ENCODE peak calls at places on chromosomes 13 and 19, in five cellular contexts. A is GM23338, V is endothelial cell of umbilical vein, D is breast epithelium, Q is transverse colon. Y is an unnamed sample. For H3K27me3, the result is how much of the 10 kb centered on the place peaks cover.

GRCh38 chr13:20997301-20998061 is 63.9 kb downstream of the LATS2 start:
- DNase-seq in D (no peak), V (peak), Q (no peak), A (peak), Y (no peak)

GRCh38 chr13:113979791-113980471 is 6.1 kb upstream of the C13orf46 start:
- DNase-seq in D (no peak), Q (no peak), A (no peak), V (no peak), Y (peak)

GRCh38 chr13:36086117-36086516 is 45.1 kb downstream of the DCLK1 start:
- DNase-seq in Q (no peak), A (peak), D (no peak), V (no peak), Y (no peak)

GRCh38 chr13:38693168-38693567 is 6.3 kb downstream of the FREM2 start:
- DNase-seq in D (no peak), V (no peak), Q (no peak), A (no peak), Y (no peak)

GRCh38 chr13:40394304-40394983 is 272.0 kb downstream of the FOXO1 start:
- DNase-seq in A (no peak), D (no peak), V (peak), Q (no peak), Y (no peak)

GRCh38 chr13:66875264-66875663 is 354.9 kb downstream of the PCDH9 start:
- DNase-seq in Q (no peak), A (no peak), V (no peak), D (no peak), Y (no peak)

GRCh38 chr13:79709526-79709925 is 228.6 kb downstream of the NDFIP2 start:
- DNase-seq in D (no peak), Q (no peak), A (no peak), V (peak), Y (no peak)

GRCh38 chr13:31772231-31772630 is 32.9 kb downstream of the RXFP2 start:
- DNase-seq in Q (no peak), V (no peak), D (no peak), A (no peak), Y (no peak)

GRCh38 chr13:86882107-86882506 is 789.1 kb upstream of the SLITRK5 start:
- DNase-seq in Q (no peak), D (no peak), A (peak), V (no peak), Y (peak)

GRCh38 chr13:110576736-110577476 is 15.4 kb upstream of the RAB20 start:
- DNase-seq in D (no peak), A (no peak), Q (no peak), V (no peak), Y (no peak)

GRCh38 chr13:98441056-98441676 is 135.7 kb downstream of the STK24 start:
- DNase-seq in A (no peak), V (no peak), D (no peak), Q (no peak), Y (no peak)

GRCh38 chr19:43759515-43759914 is 4.8 kb upstream of the SMG9 start:
- DNase-seq in Q (no peak), A (peak), V (peak), D (peak), Y (no peak)

GRCh38 chr13:31234729-31235128 is 35.0 kb downstream of the B3GLCT start:
- DNase-seq in V (no peak), A (peak), D (no peak), Q (no peak), Y (no peak)

DNA sequence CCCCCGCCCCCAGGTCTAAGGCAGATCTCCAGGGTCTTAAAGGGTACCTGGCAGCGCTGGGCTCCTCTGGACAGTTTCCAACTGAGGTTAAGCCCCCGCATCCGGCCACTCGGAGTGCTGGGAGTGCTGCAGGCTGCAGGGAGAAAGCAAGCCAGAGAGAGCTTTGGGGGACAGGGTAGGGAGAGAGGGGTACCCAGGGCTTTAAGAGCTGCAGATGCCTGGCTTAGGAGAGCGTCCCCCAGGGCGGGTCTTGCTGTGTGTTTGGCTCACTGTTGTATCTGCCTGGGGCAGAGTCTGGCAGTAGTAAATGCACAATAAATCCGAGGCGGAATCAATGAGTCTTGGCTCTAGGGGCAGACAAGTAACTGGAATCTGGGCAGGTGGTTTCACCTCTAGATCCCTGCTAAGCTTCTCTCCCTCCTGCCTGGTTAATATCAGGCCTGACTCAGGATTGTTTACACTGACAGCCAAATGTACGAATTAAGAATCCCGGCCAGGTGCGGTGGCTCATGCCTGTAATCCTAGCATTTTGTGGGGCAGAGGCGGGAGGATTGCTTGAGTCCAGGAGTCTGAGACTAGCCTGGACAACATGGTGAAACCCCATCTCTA is 798 bp upstream of the COX6B2 start:
- DNase-seq in A (peak), V (no peak), D (no peak), Q (no peak), Y (no peak)
- H3K27me3 ChIP-seq in A (half or more), V (under half), D (under half), Q (half or more), Y (half or more)

DNA sequence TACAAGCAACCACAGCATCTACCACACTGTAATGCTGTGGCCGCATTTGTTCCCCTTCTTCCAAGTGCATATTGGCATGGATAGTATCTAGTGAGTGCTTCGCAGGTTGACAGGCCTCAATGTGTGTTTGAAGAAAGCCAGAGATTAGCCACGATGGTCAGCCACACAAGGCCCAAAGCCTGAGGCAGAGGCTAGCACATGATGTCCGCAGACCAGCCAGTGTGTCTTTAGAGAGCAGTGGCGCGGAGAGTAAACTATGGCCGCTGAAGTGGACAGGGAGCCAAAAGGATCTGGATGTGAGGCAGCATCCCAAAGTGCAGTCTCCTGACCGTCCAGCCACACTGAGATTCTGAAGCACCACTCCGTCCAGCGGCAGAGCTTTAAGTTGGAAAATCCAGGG is 36.0 kb downstream of the BRD4 start:
- DNase-seq in D (no peak), A (no peak), Q (no peak), V (no peak), Y (peak)
- TF ChIP-seq POLR2AphosphoS5 in D (no peak), A (no peak), Q (no peak), V (no peak), Y (no peak)

GRCh38 chr19:53994811-53995210 is 3.4 kb downstream of the CACNG6 start:
- DNase-seq in D (no peak), A (no peak), Q (no peak), V (no peak), Y (no peak)
- H3K27me3 ChIP-seq in D (under half), A (half or more), Q (half or more), V (under half), Y (under half)

GRCh38 chr19:58002384-58003152 is at the start of gene ZNF606:
- DNase-seq in Q (peak), D (peak), V (peak), A (peak), Y (peak)
- TF ChIP-seq POLR2AphosphoS5 in Q (peak), D (peak), V (peak), A (peak), Y (peak)

DNA sequence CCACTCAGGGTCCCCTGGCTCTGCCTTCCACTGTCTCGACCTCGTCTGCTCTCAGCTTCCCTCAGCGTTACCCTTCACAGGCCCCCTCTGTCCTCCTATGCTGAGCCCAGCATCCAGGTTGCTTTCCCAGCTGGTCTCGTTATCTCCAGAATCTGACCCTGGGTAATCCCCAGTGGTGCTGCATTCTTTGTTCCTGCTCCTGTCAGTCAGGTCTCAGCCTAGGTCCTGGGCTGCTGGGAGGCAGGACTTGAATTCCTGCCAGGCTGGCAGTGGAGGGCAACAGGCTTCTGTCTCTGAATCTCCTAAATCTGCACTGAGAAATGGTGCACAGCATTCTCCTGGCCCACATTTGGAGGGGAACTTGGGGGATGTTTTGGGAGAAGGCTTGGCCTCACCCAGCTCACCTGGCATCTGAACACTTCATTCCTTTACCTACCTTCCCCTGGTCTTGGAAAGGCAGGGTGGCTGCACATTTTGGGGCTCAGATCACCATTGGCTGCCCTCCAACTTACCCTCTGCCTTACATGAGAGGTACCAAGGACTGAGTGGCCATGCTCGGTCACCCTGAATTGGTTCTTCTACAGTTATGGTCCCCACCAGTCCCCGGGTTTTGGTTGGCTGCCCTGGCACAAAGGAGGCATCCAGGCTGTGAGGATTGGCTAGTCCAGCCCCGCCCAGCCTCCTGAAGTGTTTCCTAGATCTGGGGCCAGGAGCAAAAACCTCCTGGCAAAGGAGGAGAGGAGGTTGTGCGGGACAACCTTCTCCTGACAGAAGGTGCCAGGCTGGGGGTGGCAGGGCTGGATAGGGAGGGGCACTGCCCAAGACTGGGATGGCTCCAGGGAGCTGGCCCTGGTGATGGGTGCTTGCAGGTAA is at the start of gene CYP4F8:
- DNase-seq in V (no peak), D (peak), Q (no peak), A (no peak), Y (no peak)
- H3K27me3 ChIP-seq in V (under half), D (under half), Q (under half), A (under half), Y (under half)

DNA sequence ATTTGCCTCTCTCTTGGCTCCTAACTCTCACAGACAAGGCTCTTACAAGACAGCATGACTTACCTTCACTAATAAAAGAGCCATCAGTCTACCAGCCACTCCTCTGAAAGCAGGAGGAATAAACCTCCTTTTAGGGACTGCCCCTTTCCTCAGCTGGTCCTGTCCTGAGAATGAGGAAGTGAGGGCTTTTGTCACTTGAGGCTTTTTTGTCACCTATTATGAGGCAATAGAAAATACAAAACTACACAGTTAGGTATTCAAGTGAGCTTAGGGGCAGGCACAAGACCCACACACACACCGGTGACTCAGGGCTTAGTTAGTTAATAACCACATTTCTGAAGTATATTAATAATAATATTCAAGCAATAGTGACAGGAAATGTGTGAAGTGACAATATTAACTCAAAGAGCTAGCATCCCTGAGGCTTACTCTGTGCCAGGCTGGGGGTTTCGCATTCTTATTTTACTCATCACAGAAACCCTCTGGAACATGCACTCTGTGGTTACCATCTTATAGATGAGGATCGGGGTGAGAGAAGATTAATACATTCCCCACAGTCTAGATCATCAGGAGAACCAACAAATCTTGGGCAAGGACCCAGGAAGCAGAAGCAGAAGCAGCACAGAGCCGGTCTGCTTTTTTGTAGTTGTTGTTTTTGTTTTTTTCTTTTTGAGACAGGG is 379.9 kb downstream of the LIG4 start:
- DNase-seq in V (no peak), A (no peak), Q (no peak), D (no peak), Y (no peak)
- TF ChIP-seq POLR2AphosphoS5 in V (no peak), A (no peak), Q (no peak), D (no peak), Y (no peak)

GRCh38 chr19:7469654-7470285 is 19.1 kb downstream of the PEX11G start:
- DNase-seq in V (no peak), D (no peak), Q (no peak), A (no peak), Y (no peak)

GRCh38 chr19:7475665-7476064 is 13.2 kb downstream of the PEX11G start:
- DNase-seq in Q (no peak), D (no peak), V (no peak), A (no peak), Y (no peak)

GRCh38 chr19:7468840-7469239 is 20.0 kb downstream of the PEX11G start:
- DNase-seq in V (no peak), Q (no peak), A (no peak), D (no peak), Y (no peak)

GRCh38 chr19:7470540-7471305 is 18.1 kb downstream of the PEX11G start:
- DNase-seq in D (no peak), V (no peak), A (no peak), Q (no peak), Y (no peak)

DNA sequence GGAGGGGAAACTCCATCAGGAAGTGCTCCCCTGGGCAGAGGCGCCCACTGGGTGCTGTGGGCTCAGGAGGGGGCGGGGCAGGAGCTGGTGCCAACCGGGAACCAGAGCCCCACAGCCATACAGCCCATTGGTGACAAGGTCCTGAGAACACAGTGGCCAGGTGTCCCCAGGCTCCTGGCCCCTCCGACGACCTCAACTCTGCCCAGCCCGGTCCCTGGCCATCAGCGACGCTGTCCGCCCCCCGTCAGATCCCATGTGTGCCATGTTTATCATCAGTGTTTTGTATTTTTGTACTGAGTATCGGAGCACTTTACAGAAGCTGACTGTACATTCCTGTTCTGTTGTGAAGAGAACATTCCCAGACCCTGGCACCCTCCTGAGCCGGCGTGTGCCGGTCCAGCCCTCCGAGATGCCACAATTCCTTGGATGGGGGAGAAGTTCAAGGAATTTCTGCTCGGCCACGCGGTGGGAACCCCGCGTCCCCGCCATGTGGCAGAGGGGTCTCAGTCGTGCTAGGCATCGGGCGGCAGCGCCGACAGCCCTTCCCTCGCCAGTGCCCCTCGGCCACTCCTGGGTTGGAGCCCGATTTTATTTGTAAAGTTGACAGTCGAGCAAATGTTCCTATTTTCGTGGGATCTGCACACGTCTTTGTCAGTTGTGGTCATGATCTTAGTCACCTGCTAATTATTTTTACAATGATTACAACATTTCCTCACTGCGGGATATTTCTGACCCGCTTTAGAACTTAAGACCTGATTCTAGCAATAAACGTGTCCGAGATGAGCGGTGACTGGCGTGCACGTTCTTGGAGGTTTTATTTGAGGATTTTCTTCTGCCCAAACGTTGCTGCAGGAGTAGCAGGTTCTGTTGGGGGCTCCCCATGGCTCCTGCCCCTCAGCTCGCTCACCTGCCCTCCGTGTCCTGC is 16.9 kb downstream of the PEX11G start:
- DNase-seq in Q (no peak), A (no peak), V (no peak), D (no peak), Y (no peak)
- H3K27me3 ChIP-seq in Q (under half), A (under half), V (under half), D (under half), Y (under half)

GRCh38 chr19:39140594-39140993 is 15.0 kb downstream of the PAK4 start:
- DNase-seq in V (no peak), D (no peak), A (no peak), Q (no peak), Y (no peak)
- TF ChIP-seq POLR2AphosphoS5 in V (no peak), D (no peak), A (no peak), Q (no peak), Y (no peak)

GRCh38 chr13:71962735-71963134 is 95.7 kb upstream of the DACH1 start:
- DNase-seq in D (no peak), A (peak), Q (no peak), V (no peak), Y (no peak)
- H3K27me3 ChIP-seq in D (under half), A (under half), Q (under half), V (under half), Y (under half)

GRCh38 chr19:4911786-4912672 is 2.7 kb downstream of the UHRF1 start:
- DNase-seq in D (peak), A (peak), Q (peak), V (peak), Y (peak)

GRCh38 chr19:4914736-4915501 is 5.6 kb downstream of the UHRF1 start:
- DNase-seq in A (no peak), D (peak), V (peak), Q (peak), Y (peak)

GRCh38 chr19:4913996-4914735 is 4.9 kb downstream of the UHRF1 start:
- DNase-seq in V (no peak), Q (peak), D (no peak), A (no peak), Y (no peak)

GRCh38 chr19:4911314-4911713 is 2.0 kb downstream of the UHRF1 start:
- DNase-seq in A (no peak), Q (no peak), V (no peak), D (no peak), Y (no peak)

DNA sequence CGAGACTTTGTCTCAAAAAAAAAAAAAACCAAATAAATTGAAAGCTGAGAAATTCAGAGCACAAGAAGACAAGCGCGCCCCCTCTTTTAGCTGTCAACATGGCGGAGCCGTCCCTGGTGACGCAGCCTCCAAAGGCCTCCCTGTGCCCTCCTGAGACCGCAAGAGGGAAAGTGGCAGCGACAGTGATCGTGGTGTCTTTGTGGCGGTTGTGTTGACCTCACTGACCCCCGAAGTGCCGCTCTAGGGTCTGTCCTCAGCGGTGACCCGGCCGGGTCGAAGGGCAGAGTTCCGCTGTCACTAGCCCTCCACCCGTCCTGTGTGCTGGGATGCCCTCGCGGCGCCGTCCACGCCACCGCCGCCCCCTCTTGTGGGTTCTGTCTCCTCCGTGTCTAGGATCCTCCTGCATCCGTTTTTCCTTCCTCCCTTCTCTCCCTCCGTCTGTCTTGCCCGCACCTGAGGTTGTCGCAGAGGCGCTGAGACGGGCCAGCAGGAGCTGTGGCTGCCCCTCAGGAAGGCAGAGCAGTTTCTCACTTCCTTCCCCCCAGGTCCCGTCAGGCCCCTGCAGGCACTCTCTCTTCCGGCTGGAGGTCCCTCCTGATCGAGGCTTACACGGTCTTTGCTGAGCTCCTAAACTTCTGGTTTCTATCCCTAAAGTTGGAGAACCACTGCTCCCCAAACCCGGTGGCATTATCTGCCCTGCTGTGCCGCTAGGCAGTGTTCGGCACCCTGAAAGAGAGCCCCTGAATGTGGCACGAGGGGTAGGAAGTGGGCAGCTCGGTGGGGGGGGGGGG is 7.2 kb downstream of the UHRF1 start:
- DNase-seq in A (no peak), D (no peak), V (peak), Q (peak), Y (peak)
- TF ChIP-seq POLR2AphosphoS5 in A (no peak), D (no peak), V (peak), Q (no peak), Y (peak)